ENCODE peak calls at places on chromosomes 7 and 10, in four cellular contexts. One of them, this sample, is unnamed.

GRCh38 chr7:92633211-92633906 is 43.2 kb upstream of the FAM133B start:
- DNase-seq in SK-N-SH: no peak
- DNase-seq in HepG2: peak
- DNase-seq in K562: peak
- DNase-seq in this sample: no peak

GRCh38 chr10:45375101-45375500 is 1.1 kb downstream of the ALOX5 start:
- DNase-seq in SK-N-SH: no peak
- DNase-seq in K562: no peak
- DNase-seq in HepG2: no peak
- DNase-seq in this sample: no peak

GRCh38 chr10:45373783-45374450 is at the start of gene ALOX5:
- DNase-seq in K562: peak
- DNase-seq in SK-N-SH: peak
- DNase-seq in HepG2: no peak
- DNase-seq in this sample: peak

GRCh38 chr7:33841658-33842057 is 63.7 kb upstream of the BMPER start:
- DNase-seq in SK-N-SH: no peak
- DNase-seq in HepG2: no peak
- DNase-seq in K562: no peak
- DNase-seq in this sample: no peak

GRCh38 chr10:12579954-12580858 is 230.9 kb downstream of the CAMK1D start:
- DNase-seq in K562: no peak
- DNase-seq in HepG2: no peak
- DNase-seq in SK-N-SH: no peak
- DNase-seq in this sample: no peak

GRCh38 chr10:59622320-59622901 is 87.2 kb downstream of the SLC16A9 start:
- DNase-seq in HepG2: peak
- DNase-seq in SK-N-SH: peak
- DNase-seq in K562: peak
- DNase-seq in this sample: peak

GRCh38 chr7:113890326-113891030 is 28.3 kb downstream of the PPP1R3A start:
- DNase-seq in SK-N-SH: no peak
- DNase-seq in HepG2: no peak
- DNase-seq in K562: no peak
- DNase-seq in this sample: no peak

GRCh38 chr7:3267928-3268690 is 32.9 kb upstream of the SDK1 start:
- DNase-seq in HepG2: no peak
- DNase-seq in SK-N-SH: no peak
- DNase-seq in K562: no peak
- DNase-seq in this sample: no peak

GRCh38 chr7:2012981-2013380 is 219.8 kb downstream of the MAD1L1 start:
- DNase-seq in SK-N-SH: peak
- DNase-seq in K562: no peak
- DNase-seq in HepG2: no peak
- DNase-seq in this sample: no peak

GRCh38 chr7:13987395-13987794 is 2.1 kb downstream of the ETV1 start:
- DNase-seq in K562: no peak
- DNase-seq in HepG2: no peak
- DNase-seq in SK-N-SH: no peak
- DNase-seq in this sample: no peak

GRCh38 chr10:49679480-49679893 is at the start of gene C10orf53:
- DNase-seq in K562: peak
- DNase-seq in SK-N-SH: peak
- DNase-seq in HepG2: no peak
- DNase-seq in this sample: peak

GRCh38 chr7:30789334-30789711 is 18.1 kb downstream of the MINDY4 start:
- DNase-seq in SK-N-SH: no peak
- DNase-seq in HepG2: no peak
- DNase-seq in K562: no peak
- DNase-seq in this sample: no peak

GRCh38 chr10:91908358-91909177 is 718 bp downstream of the FGFBP3 start:
- DNase-seq in HepG2: peak
- DNase-seq in K562: peak
- DNase-seq in SK-N-SH: peak
- DNase-seq in this sample: peak

GRCh38 chr7:107045195-107045960 is 873 bp downstream of the PRKAR2B start:
- DNase-seq in K562: peak
- DNase-seq in SK-N-SH: peak
- DNase-seq in HepG2: no peak
- DNase-seq in this sample: peak

GRCh38 chr7:23759556-23760391 is 49.8 kb downstream of the STK31 start:
- DNase-seq in SK-N-SH: no peak
- DNase-seq in HepG2: no peak
- DNase-seq in K562: peak
- DNase-seq in this sample: no peak

GRCh38 chr10:26627320-26627719 is 70.2 kb upstream of the PDSS1 start:
- DNase-seq in K562: peak
- DNase-seq in HepG2: peak
- DNase-seq in SK-N-SH: no peak
- DNase-seq in this sample: peak

GRCh38 chr7:12436896-12437535 is 33.4 kb upstream of the VWDE start:
- DNase-seq in SK-N-SH: peak
- DNase-seq in K562: peak
- DNase-seq in HepG2: no peak
- DNase-seq in this sample: peak
- TF ChIP-seq FOXJ3 in SK-N-SH: no peak
- TF ChIP-seq FOXJ3 in K562: no peak
- TF ChIP-seq FOXJ3 in HepG2: no peak
- TF ChIP-seq FOXJ3 in this sample: no peak

DNA sequence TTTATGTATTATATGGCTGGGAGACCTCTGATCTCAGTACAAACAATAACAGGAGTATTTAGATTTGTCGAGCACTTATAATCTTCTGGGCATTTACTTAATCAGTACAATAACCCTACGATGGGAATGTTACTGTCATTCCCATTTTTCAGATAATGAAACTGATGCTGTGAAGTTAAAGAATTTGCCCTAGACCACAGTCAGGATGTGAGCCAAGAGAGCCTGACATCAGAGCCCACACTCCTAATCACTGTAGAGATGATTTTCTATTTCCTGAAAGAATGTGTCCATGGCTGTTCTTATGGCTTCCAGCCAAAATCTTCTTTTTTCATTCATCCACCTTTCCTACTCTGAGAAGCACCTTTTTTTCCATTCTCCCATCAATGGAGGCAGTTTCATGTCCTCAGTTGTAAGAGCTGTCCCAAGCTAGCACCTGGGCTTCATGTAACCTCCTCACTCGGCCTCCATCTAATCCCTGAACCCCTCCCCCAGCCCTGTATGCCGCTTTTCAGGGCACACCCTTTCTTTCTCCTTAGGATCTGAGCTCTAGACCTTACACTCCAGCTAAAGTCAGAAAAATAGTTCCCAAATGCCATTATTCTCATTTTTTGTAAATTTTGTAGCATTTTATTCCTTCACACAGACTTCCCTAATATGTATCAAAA is 12.2 kb upstream of the CAV1 start:
- DNase-seq in HepG2: no peak
- DNase-seq in K562: no peak
- DNase-seq in SK-N-SH: no peak
- DNase-seq in this sample: no peak
- TF ChIP-seq FOXJ3 in HepG2: no peak
- TF ChIP-seq FOXJ3 in K562: no peak
- TF ChIP-seq FOXJ3 in SK-N-SH: no peak
- TF ChIP-seq FOXJ3 in this sample: no peak

GRCh38 chr10:80163741-80164341 is 31.3 kb downstream of the PLAC9 start:
- DNase-seq in SK-N-SH: no peak
- DNase-seq in HepG2: no peak
- DNase-seq in K562: no peak
- DNase-seq in this sample: no peak

GRCh38 chr10:80159166-80159888 is 26.8 kb downstream of the PLAC9 start:
- DNase-seq in K562: no peak
- DNase-seq in SK-N-SH: no peak
- DNase-seq in HepG2: no peak
- DNase-seq in this sample: no peak

GRCh38 chr10:80160361-80161128 is 28.0 kb downstream of the PLAC9 start:
- DNase-seq in K562: no peak
- DNase-seq in SK-N-SH: no peak
- DNase-seq in HepG2: no peak
- DNase-seq in this sample: no peak

GRCh38 chr10:80158598-80159127 is 26.1 kb downstream of the PLAC9 start:
- DNase-seq in HepG2: no peak
- DNase-seq in SK-N-SH: peak
- DNase-seq in K562: peak
- DNase-seq in this sample: no peak

DNA sequence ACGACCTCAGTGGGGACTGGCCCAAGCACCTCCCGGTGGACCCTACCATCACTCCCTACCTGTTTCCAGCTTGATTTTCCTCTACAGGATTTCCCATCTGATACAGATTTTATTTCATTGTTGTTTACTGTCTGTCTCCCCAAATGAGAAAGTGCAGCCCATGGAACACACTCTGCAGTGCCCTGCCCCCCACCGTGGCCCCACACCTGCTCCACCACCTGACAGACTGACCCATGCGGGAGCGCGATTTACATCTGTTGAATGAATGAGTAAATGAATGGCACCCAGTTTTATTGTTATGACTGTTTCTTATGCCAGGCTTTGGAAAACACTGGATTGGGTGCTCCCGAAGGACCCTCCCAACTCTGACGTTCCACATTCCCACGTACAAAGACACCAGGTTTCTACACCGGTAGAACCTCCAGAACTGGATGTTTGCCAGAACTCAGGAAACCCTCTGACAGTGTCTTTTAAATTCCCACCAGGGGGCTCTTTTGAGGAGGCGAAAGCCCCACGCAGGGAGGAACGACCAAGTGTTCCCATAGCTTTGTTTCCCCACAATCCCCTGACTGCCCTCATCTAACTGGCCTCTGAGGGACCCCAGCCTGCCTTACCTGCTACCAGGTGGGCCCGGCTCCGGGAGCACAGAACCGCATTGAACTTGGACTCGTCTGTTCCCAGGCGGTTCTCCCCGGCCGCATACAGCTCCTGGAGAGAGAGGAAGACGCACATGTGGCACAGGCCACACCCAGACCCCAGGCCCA is 29.0 kb downstream of the PLAC9 start:
- DNase-seq in SK-N-SH: peak
- DNase-seq in K562: peak
- DNase-seq in HepG2: peak
- DNase-seq in this sample: no peak
- TF ChIP-seq FOXJ3 in SK-N-SH: no peak
- TF ChIP-seq FOXJ3 in K562: no peak
- TF ChIP-seq FOXJ3 in HepG2: no peak
- TF ChIP-seq FOXJ3 in this sample: no peak

GRCh38 chr10:78169214-78169613 is 135.6 kb downstream of the RPS24 start:
- DNase-seq in HepG2: no peak
- DNase-seq in SK-N-SH: no peak
- DNase-seq in K562: no peak
- DNase-seq in this sample: no peak

GRCh38 chr10:78173360-78174020 is 139.8 kb downstream of the RPS24 start:
- DNase-seq in HepG2: no peak
- DNase-seq in SK-N-SH: no peak
- DNase-seq in K562: no peak
- DNase-seq in this sample: no peak

GRCh38 chr10:78165617-78166016 is 132.0 kb downstream of the RPS24 start:
- DNase-seq in SK-N-SH: peak
- DNase-seq in K562: no peak
- DNase-seq in HepG2: peak
- DNase-seq in this sample: peak

GRCh38 chr10:78171633-78172032 is 138.0 kb downstream of the RPS24 start:
- DNase-seq in HepG2: no peak
- DNase-seq in SK-N-SH: no peak
- DNase-seq in K562: no peak
- DNase-seq in this sample: no peak

GRCh38 chr10:78170026-78170475 is 136.4 kb downstream of the RPS24 start:
- DNase-seq in K562: no peak
- DNase-seq in SK-N-SH: no peak
- DNase-seq in HepG2: no peak
- DNase-seq in this sample: no peak
- TF ChIP-seq FOXJ3 in K562: no peak
- TF ChIP-seq FOXJ3 in SK-N-SH: no peak
- TF ChIP-seq FOXJ3 in HepG2: no peak
- TF ChIP-seq FOXJ3 in this sample: no peak

DNA sequence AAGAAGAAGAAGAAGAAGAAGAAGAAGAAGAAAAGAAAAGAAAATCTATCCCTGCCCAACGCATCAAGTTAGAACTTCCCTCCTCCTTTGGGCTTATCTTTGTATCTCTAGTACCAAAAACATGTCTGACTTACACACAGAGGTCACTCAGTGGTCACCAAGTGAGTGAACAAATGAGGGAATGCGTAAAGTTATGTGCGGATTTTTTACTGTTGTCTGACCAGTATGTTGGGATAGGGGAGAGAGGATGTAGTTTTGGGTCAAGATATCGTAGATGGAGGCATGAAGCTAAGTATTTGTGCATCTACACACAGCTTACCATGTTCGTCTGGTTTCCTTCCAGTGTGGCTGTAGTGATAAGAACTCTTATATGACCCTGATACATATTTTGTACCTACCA is 99.9 kb downstream of the ITIH5 start:
- DNase-seq in SK-N-SH: no peak
- DNase-seq in HepG2: no peak
- DNase-seq in K562: no peak
- DNase-seq in this sample: no peak
- TF ChIP-seq FOXJ3 in SK-N-SH: no peak
- TF ChIP-seq FOXJ3 in HepG2: no peak
- TF ChIP-seq FOXJ3 in K562: no peak
- TF ChIP-seq FOXJ3 in this sample: no peak

DNA sequence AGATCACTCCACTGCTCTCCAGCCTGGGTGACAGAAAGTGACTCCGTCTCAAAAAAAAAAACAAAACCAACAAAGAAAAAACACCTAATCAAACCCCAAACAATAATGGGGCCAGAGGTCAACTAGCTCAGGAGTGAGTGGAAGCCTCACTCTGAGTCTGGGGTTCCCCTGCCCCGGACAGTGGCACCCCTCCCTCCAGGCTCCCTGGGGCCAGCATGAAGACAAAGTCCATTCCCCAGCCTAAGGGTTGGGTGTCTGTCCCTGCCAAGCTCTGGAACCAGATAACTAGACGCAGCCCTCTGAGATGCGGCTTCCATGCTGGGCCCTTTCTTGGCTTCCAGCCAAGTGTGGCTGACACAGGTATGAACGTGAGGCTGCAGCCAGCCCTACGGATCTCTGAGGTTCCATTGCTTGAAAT is 1.7 kb upstream of the FUOM start:
- DNase-seq in SK-N-SH: peak
- DNase-seq in K562: peak
- DNase-seq in HepG2: peak
- DNase-seq in this sample: no peak
- TF ChIP-seq FOXJ3 in SK-N-SH: no peak
- TF ChIP-seq FOXJ3 in K562: no peak
- TF ChIP-seq FOXJ3 in HepG2: no peak
- TF ChIP-seq FOXJ3 in this sample: no peak

GRCh38 chr10:86047588-86047987 is 319.0 kb downstream of the GRID1 start:
- DNase-seq in HepG2: no peak
- DNase-seq in K562: no peak
- DNase-seq in SK-N-SH: no peak
- DNase-seq in this sample: no peak
- TF ChIP-seq FOXJ3 in HepG2: no peak
- TF ChIP-seq FOXJ3 in K562: no peak
- TF ChIP-seq FOXJ3 in SK-N-SH: no peak
- TF ChIP-seq FOXJ3 in this sample: no peak

GRCh38 chr7:142880886-142881505 is 4.5 kb downstream of the TRPV6 start:
- DNase-seq in SK-N-SH: peak
- DNase-seq in K562: peak
- DNase-seq in HepG2: peak
- DNase-seq in this sample: peak
- TF ChIP-seq FOXJ3 in SK-N-SH: no peak
- TF ChIP-seq FOXJ3 in K562: no peak
- TF ChIP-seq FOXJ3 in HepG2: no peak
- TF ChIP-seq FOXJ3 in this sample: no peak